ENCODE peak calls at places on chromosomes 13 and 19, in ten cellular contexts. D is astrocyte of the spinal cord, R is AG04450, L is right atrium auricular region, P is GM06990, S is left ventricle myocardium inferior, B is heart right ventricle, V is BE2C, X is K562, N is fibroblast of lung. Z is an unnamed sample.
A peak's percentile ranks its signal among the peaks of the same experiment; 100 is the strongest.

GRCh38 chr19:3178973-3179738 is 587 bp downstream of the S1PR4 start:
- DNase-seq in D (no peak), R (no peak), L (no peak), P (peak; percentile 68), S (no peak), B (no peak), V (no peak), X (no peak), N (no peak), Z (no peak)

GRCh38 chr19:10205636-10206035 is 10.9 kb upstream of the DNMT1 start:
- DNase-seq in D (no peak), R (no peak), L (no peak), P (no peak), S (no peak), B (no peak), V (no peak), X (no peak), N (no peak), Z (no peak)

GRCh38 chr13:47033216-47033615 is 136.4 kb upstream of the HTR2A start:
- DNase-seq in D (peak; percentile 74), R (no peak), L (no peak), P (no peak), S (no peak), B (no peak), V (no peak), X (peak; percentile 16), N (peak; percentile 81), Z (peak; percentile 11)

GRCh38 chr13:39144941-39145533 is 106.8 kb downstream of the NHLRC3 start:
- DNase-seq in D (peak; percentile 62), R (peak; percentile 26), L (peak; percentile 67), P (peak; percentile 8), S (peak; percentile 40), B (peak; percentile 15), V (peak; percentile 33), X (peak; percentile 40), N (peak; percentile 55), Z (peak; percentile 43)

GRCh38 chr13:45015300-45015699 is 26.0 kb downstream of the GPALPP1 start:
- DNase-seq in D (peak; percentile 18), R (no peak), L (no peak), P (no peak), S (no peak), B (no peak), V (no peak), X (no peak), N (peak; percentile 28), Z (no peak)

GRCh38 chr19:18294467-18294864 is 13.0 kb upstream of the JUND start:
- DNase-seq in D (no peak), R (no peak), L (no peak), P (peak; percentile 62), S (no peak), B (no peak), V (peak; percentile 88), X (no peak), N (peak; percentile 34), Z (no peak)

GRCh38 chr19:50835785-50836542 is 2.6 kb upstream of the KLK15 start:
- DNase-seq in D (peak; percentile 29), R (peak; percentile 4), L (no peak), P (peak; percentile 85), S (peak; percentile 66), B (peak; percentile 74), V (peak; percentile 88), X (peak; percentile 91), N (peak; percentile 44), Z (no peak)

GRCh38 chr13:77760893-77761292 is 63.4 kb downstream of the SLAIN1 start:
- DNase-seq in D (no peak), R (no peak), L (no peak), P (no peak), S (no peak), B (no peak), V (no peak), X (no peak), N (no peak), Z (no peak)

GRCh38 chr13:51970251-51970793 is 40.9 kb downstream of the ATP7B start:
- DNase-seq in D (no peak), R (no peak), L (no peak), P (no peak), S (no peak), B (no peak), V (no peak), X (no peak), N (no peak), Z (no peak)

GRCh38 chr19:1045247-1045603 is 5.3 kb downstream of the ABCA7 start:
- DNase-seq in D (no peak), R (no peak), L (no peak), P (peak; percentile 87), S (no peak), B (no peak), V (peak; percentile 72), X (peak; percentile 99), N (no peak), Z (no peak)

GRCh38 chr13:42174344-42175162 is 97.4 kb upstream of the AKAP11 start:
- DNase-seq in D (no peak), R (peak; percentile 21), L (no peak), P (no peak), S (no peak), B (no peak), V (no peak), X (peak; percentile 50), N (peak; percentile 60), Z (no peak)

GRCh38 chr19:3615524-3616135 is 9.0 kb upstream of the TBXA2R start:
- DNase-seq in D (no peak), R (no peak), L (no peak), P (no peak), S (no peak), B (no peak), V (no peak), X (no peak), N (no peak), Z (no peak)

GRCh38 chr19:5039642-5040543 is 71.0 kb downstream of the KDM4B start:
- DNase-seq in D (no peak), R (no peak), L (no peak), P (no peak), S (no peak), B (no peak), V (no peak), X (no peak), N (no peak), Z (no peak)

GRCh38 chr13:97302611-97303010 is 80.5 kb downstream of the MBNL2 start:
- DNase-seq in D (no peak), R (no peak), L (no peak), P (no peak), S (no peak), B (no peak), V (no peak), X (no peak), N (no peak), Z (no peak)

GRCh38 chr19:22422220-22422619 is at the start of gene ZNF98:
- DNase-seq in D (no peak), R (no peak), L (peak; percentile 77), P (no peak), S (peak; percentile 38), B (peak; percentile 66), V (no peak), X (no peak), N (no peak), Z (no peak)

GRCh38 chr13:33132644-33133440 is 116.6 kb downstream of the KL start:
- DNase-seq in D (peak; percentile 74), R (no peak), L (no peak), P (no peak), S (no peak), B (no peak), V (no peak), X (no peak), N (peak; percentile 74), Z (no peak)

GRCh38 chr19:47109177-47109540 is 4.4 kb downstream of the ZC3H4 start:
- DNase-seq in D (no peak), R (no peak), L (no peak), P (no peak), S (no peak), B (no peak), V (no peak), X (no peak), N (no peak), Z (no peak)
- H3K4me3 ChIP-seq in D (peak overlapping the region; percentile 99), R (peak overlapping the region; percentile 10), L (no peak overlapping the region), P (peak overlapping the region; percentile 81), S (peak overlapping the region; percentile 95), B (peak overlapping the region; percentile 77), V (peak overlapping the region; percentile 99), X (peak overlapping the region; percentile 89), N (peak overlapping the region; percentile 91), Z (no peak overlapping the region)

GRCh38 chr13:112443191-112444000 is 67.2 kb downstream of the SPACA7 start:
- DNase-seq in D (no peak), R (no peak), L (peak; percentile 40), P (no peak), S (no peak), B (no peak), V (no peak), X (peak; percentile 9), N (no peak), Z (no peak)
- TF ChIP-seq CTCF in D (peak; percentile 34), R (peak; percentile 24), L (no peak), P (peak; percentile 43), S (no peak), B (no peak), V (peak; percentile 47), X (no peak), N (peak; percentile 43), Z (peak; percentile 47)

DNA sequence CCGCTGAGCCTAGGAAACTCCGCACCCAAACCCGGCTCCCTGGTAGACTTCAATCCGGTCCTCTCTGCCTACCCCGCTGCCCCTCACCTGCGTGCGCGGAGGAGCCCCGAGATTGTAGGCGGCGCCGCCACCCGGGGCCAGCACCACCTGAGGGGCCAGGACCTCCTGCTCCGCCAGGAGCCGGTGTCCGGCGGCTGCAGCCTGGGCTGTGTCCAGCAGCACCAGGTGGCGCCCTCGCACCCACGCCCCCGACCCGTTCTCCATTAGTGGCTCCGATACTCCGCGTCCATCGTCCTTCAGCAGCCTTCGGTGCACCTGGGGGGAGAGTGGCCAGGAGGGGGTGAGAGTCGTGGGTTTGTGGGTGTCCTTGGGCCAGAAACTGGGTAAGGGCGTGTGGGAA is 18.5 kb downstream of the MAN2B1 start:
- DNase-seq in D (no peak), R (no peak), L (no peak), P (no peak), S (no peak), B (no peak), V (no peak), X (peak; percentile 55), N (no peak), Z (no peak)
- H3K4me3 ChIP-seq in D (no peak overlapping the region), R (no peak overlapping the region), L (peak overlapping the region; percentile 36), P (no peak overlapping the region), S (peak overlapping the region; percentile 58), B (peak overlapping the region; percentile 40), V (no peak overlapping the region), X (peak overlapping the region; percentile 48), N (no peak overlapping the region), Z (no peak overlapping the region)

DNA sequence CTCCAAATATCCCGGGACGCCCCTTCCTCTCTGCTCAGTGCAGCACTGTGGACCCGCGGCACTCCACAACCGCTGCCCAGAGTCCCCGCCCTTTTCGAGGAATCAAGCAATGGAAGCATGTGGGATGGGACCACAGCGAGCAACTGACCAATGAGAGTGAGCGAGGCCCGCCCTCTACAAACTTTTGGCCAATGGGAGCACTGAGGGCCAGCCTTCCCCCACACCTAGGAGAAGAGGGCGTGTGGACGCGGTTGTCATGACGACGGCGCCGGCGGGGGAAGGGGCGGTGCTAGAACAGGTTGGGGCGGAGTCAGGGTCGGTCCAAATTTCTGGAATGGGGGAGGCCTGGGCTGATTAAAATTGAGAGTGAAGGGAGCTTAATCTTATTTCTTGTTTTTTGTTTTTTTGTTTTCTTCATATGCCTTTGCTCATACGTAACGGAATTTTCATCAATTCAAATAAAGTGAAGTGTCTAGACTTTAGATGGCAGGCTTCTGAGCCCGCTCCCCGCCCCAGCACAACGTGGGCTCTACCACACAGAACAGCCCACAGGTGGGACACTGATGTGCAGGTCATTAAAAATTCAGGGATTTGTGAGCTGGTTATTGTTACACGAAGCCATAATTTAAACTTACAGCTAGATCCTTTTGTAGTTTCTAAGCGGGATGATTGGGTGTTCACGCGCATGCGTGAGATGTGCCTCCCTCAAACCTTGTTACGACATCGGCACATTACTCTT is at the start of gene DNAAF3:
- DNase-seq in D (peak; percentile 98), R (peak; percentile 90), L (peak; percentile 96), P (peak; percentile 89), S (peak; percentile 91), B (peak; percentile 90), V (peak; percentile 98), X (peak; percentile 98), N (peak; percentile 95), Z (peak; percentile 86)
- TF ChIP-seq CTCF in D (no peak), R (no peak), L (no peak), P (no peak), S (no peak), B (no peak), V (no peak), X (no peak), N (no peak), Z (no peak)

Z was measured in AG09309.